ENCODE peak calls at places on chromosome 14, in eight cellular contexts. F, X, N, C, Z, M, U and G are unnamed samples.
A peak's percentile ranks its signal among the peaks of the same experiment; 100 is the strongest.

GRCh38 chr14:89621791-89622638 is 205.0 kb upstream of the FOXN3 start:
- DNase-seq in F (no peak), N (no peak), M (no peak), X (no peak), C (no peak), U (no peak), Z (no peak), G (no peak)

GRCh38 chr14:103121846-103122577 is 1.2 kb upstream of the TNFAIP2 start:
- DNase-seq in M (peak; percentile 73), X (no peak), Z (peak; percentile 100), U (peak; percentile 74), F (peak; percentile 65), C (peak; percentile 69), N (peak; percentile 80), G (no peak)

GRCh38 chr14:58815781-58816297 is 178.1 kb downstream of the DACT1 start:
- DNase-seq in C (no peak), U (no peak), N (no peak), Z (no peak), F (no peak), M (no peak), X (no peak), G (no peak)

GRCh38 chr14:22556990-22557623 is 31.9 kb downstream of the DAD1 start:
- DNase-seq in Z (peak; percentile 44), U (peak; percentile 91), M (peak; percentile 71), X (peak; percentile 48), C (peak; percentile 91), F (peak; percentile 78), N (peak; percentile 62), G (no peak)

GRCh38 chr14:102579696-102580551 is 12.5 kb upstream of the RCOR1 start:
- DNase-seq in F (peak; percentile 81), Z (peak; percentile 77), X (no peak), U (no peak), N (peak; percentile 73), C (no peak), M (no peak), G (no peak)

GRCh38 chr14:90495357-90496276 is 98.8 kb downstream of the CALM1 start:
- DNase-seq in M (peak; percentile 52), X (no peak), U (peak; percentile 96), Z (no peak), N (peak; percentile 64), C (peak; percentile 94), F (peak; percentile 69), G (peak; percentile 15)

GRCh38 chr14:101480747-101481530 is 80.4 kb upstream of the DIO3 start:
- DNase-seq in C (no peak), Z (peak; percentile 98), N (peak; percentile 93), F (peak; percentile 95), X (no peak), M (no peak), U (no peak), G (peak; percentile 15)

GRCh38 chr14:63632932-63633514 is 8.6 kb downstream of the WDR89 start:
- DNase-seq in Z (peak; percentile 44), X (peak; percentile 7), F (peak; percentile 71), M (peak; percentile 52), U (peak; percentile 48), N (peak; percentile 9), C (no peak), G (no peak)

DNA sequence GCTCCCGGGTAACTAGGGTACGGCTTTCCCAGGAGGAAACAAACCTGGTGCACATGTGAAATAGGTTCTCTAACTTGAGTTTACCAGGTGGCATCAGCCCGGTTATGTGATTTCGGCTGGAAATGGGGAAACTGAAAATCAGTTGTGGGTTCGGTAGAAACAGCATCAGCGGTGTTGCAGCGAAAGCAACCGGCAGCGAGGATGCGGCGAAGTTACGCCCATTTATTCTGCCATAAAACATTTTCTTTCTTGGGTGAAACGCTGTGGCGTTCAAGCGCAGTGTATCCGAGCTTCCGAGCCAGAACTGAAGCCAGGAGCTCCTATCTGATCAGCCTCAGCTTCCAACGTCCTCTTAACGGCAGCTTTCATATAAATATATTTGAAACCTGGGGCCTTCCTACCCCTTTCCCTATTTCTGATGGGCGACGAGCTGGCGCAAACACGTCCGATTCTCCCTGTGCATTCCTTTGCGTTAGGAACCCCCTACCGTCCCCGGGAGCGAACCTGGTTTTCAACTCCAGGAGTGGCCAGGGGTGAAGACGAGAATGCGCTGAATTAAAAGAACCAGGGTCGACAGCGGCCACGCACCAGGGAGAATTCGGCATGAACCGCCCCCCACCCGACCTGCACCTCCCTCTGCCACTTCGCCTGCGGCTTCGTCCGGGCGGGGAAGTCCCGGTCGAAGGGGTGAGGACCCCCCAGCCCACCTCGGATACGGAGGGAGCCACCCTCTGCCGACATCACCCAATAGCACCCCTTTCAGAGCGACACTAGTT is 1.6 kb downstream of the DPF3 start:
- DNase-seq in M (peak; percentile 56), N (peak; percentile 46), Z (no peak), X (no peak), U (peak; percentile 71), F (peak; percentile 55), C (peak; percentile 62), G (no peak)
- TF ChIP-seq EZH2 in M (no peak), N (no peak), Z (no peak), X (no peak), U (peak; percentile 66), F (no peak), C (peak; percentile 87), G (peak; percentile 85)

DNA sequence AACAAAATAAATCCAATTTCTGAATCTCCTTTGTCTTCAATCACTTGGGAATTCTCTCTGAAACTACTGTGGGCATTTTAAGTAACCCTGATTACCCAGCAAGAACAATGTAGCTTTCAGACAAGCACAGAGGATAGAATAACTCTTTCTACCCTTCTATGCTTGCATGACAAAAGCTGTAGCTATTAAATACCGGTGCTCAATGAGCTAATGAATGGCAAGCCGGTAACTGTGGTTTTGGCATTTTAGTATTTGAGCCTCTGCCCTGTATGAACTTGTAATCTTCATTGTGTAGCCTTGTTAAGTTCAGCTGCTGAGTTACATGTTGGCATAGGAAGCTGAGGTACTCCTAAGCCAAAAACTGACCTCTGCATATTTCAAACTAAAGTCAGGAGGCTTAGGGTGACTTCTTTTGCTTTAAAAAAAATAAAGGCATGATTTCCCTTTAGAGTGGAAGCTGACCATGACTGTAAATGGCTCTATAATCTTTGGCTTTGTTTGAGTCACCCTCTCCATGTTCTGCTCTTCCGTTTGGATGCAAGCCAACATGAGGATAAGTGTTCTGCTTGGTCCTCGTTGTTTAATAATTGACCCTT is 171.0 kb upstream of the HIF1A start:
- DNase-seq in F (peak; percentile 95), C (no peak), Z (peak; percentile 86), N (peak; percentile 89), M (peak; percentile 87), X (peak; percentile 71), U (no peak), G (no peak)
- H3K27ac ChIP-seq in F (peak overlapping the region; percentile 95), C (no peak overlapping the region), Z (peak overlapping the region; percentile 98), N (no peak overlapping the region), M (peak overlapping the region; percentile 89), X (peak overlapping the region; percentile 92), U (no peak overlapping the region), G (peak overlapping the region; percentile 48)

GRCh38 chr14:105280525-105280924 is 20.3 kb downstream of the BRF1 start:
- DNase-seq in N (no peak), Z (no peak), M (no peak), F (no peak), U (no peak), X (no peak), C (no peak), G (no peak)

GRCh38 chr14:105283028-105283427 is 17.8 kb downstream of the BRF1 start:
- DNase-seq in Z (no peak), X (no peak), F (no peak), M (no peak), N (no peak), C (peak; percentile 57), U (peak; percentile 69), G (no peak)

GRCh38 chr14:105279642-105280361 is 21.0 kb downstream of the BRF1 start:
- DNase-seq in U (no peak), F (no peak), Z (no peak), N (no peak), X (no peak), M (no peak), C (no peak), G (no peak)

GRCh38 chr14:105282098-105282725 is 18.6 kb downstream of the BRF1 start:
- DNase-seq in Z (no peak), U (no peak), C (no peak), N (no peak), M (no peak), X (no peak), F (no peak), G (no peak)

DNA sequence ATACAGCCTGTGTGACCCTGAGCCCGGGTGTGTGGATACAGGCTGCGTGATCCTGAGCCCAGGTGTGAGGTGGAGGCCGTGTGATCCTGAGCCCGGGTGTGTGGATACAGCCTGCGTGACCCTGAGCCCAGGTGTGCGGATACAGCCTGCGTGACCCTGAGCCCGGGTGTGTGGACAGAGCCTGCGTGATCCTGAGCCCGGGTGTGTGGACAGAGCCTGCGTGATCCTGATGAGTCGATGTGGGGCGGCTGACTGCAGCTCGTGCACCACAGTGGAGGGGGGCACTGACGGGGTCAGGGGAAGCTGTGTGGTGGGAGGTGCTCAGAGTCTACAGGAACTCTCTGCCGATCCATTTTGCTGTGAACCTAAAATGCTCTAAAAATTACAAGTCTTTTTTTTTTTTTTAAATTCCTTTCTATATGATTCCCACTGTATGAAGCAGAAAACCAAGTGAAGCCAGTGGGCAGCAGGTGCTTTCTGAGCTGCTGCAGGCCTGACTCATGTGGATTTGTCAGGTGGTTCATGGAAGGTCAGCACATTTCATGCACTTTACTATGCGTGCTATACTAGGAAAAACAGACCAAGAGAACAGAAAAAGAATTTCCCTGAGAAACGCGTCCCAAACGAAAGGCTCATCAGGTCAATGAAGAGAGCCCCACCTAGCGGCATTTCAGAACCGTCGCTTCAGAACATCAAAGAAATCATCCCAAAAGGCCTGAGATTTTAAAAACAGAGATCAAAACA is 19.3 kb downstream of the BRF1 start:
- DNase-seq in C (peak; percentile 75), X (no peak), F (peak; percentile 54), M (peak; percentile 61), N (peak; percentile 67), U (peak; percentile 89), Z (no peak), G (no peak)
- TF ChIP-seq CTCF in C (peak; percentile 75), X (peak; percentile 22), F (peak; percentile 71), M (peak; percentile 67), N (peak; percentile 79), U (peak; percentile 76), Z (peak; percentile 69), G (peak; percentile 58)

GRCh38 chr14:41605550-41606248 is 977 bp upstream of the LRFN5 start:
- DNase-seq in X (no peak), C (peak; percentile 75), M (no peak), N (peak; percentile 65), U (peak; percentile 94), F (no peak), Z (no peak), G (no peak)

GRCh38 chr14:41606249-41607118 is at the start of gene LRFN5:
- DNase-seq in N (peak; percentile 53), U (peak; percentile 74), Z (no peak), X (no peak), C (peak; percentile 67), F (peak; percentile 12), M (no peak), G (no peak)

GRCh38 chr14:41607119-41607785 is 576 bp downstream of the LRFN5 start:
- DNase-seq in X (no peak), Z (no peak), N (peak; percentile 19), U (peak; percentile 41), F (no peak), C (peak; percentile 43), M (no peak), G (no peak)

GRCh38 chr14:41609704-41610183 is 3.1 kb downstream of the LRFN5 start:
- DNase-seq in Z (no peak), N (peak; percentile 48), F (peak; percentile 56), X (no peak), U (peak; percentile 89), M (no peak), C (peak; percentile 85), G (no peak)

DNA sequence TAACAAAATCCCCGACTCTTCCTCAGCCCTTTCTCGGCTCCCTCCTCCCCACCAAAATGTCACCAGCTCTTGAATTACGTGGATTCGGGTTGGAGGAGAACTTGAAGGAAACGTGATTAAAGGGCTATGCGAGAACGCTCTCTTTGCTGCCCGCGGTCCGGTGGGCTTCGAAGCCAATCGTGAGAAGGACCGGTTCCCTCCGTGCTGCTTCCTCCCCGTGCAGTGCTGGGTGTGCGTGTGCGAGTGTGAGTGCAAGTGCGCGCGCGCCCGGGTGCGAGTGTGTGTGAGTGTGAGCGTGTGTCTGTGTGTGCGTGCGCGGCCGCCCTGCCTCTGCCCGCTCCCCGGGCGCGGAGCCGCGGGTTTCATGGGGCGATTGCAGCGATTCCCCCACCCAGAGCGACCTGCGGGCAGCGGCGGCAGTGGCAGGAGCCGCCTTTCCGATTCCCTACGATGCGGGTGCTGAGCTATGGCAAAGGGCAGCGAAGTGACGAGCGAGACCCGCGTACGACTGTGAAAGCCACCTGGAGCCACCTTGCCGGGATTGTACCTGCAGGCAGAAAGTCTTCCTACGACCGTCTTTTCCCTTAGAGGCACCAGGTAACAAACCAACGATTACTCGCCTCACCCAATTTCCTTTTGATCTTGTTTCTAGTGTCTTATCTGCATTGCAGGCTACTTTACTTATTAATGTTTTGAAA is 1.4 kb downstream of the LRFN5 start:
- DNase-seq in Z (no peak), C (peak; percentile 44), F (no peak), U (peak; percentile 78), N (peak; percentile 14), M (no peak), X (no peak), G (no peak)
- TF ChIP-seq EZH2 in Z (no peak), C (peak; percentile 90), F (no peak), U (peak; percentile 56), N (no peak), M (peak; percentile 55), X (no peak), G (peak; percentile 59)